ENCODE peak calls at places on chromosome 2, in five cellular contexts. P is progenitor cell of endocrine pancreas, S is AG20443, B is upper lobe of right lung, A is GM12878. M is an unnamed sample.

GRCh38 chr2:62724106-62724505 is 18.6 kb downstream of the EHBP1 start:
- DNase-seq in P (no peak), S (no peak), B (no peak), A (no peak), M (no peak)

GRCh38 chr2:80496770-80497169 is 192.2 kb upstream of the LRRTM1 start:
- DNase-seq in P (no peak), S (peak; percentile 20), B (no peak), A (no peak), M (no peak)

GRCh38 chr2:171308280-171309054 is 125.3 kb downstream of the METTL8 start:
- DNase-seq in P (no peak), S (no peak), B (no peak), A (no peak), M (no peak)

GRCh38 chr2:12455626-12456025 is 261.1 kb upstream of the TRIB2 start:
- DNase-seq in P (no peak), S (peak; percentile 29), B (no peak), A (no peak), M (no peak)

GRCh38 chr2:149221898-149222297 is 108.5 kb upstream of the LYPD6 start:
- DNase-seq in P (no peak), S (no peak), B (no peak), A (no peak), M (no peak)

GRCh38 chr2:226611944-226612318 is 187.7 kb downstream of the IRS1 start:
- DNase-seq in P (no peak), S (peak; percentile 17), B (no peak), A (no peak), M (no peak)

GRCh38 chr2:239263937-239264837 is 136.6 kb downstream of the HDAC4 start:
- DNase-seq in P (no peak), S (no peak), B (peak; percentile 61), A (no peak), M (no peak)

GRCh38 chr2:73266061-73266891 is 18.0 kb downstream of the FBXO41 start:
- DNase-seq in P (no peak), S (no peak), B (peak; percentile 46), A (no peak), M (no peak)

GRCh38 chr2:30622452-30622851 is 175.4 kb downstream of the LCLAT1 start:
- DNase-seq in P (no peak), S (no peak), B (no peak), A (no peak), M (no peak)

GRCh38 chr2:134932864-134933526 is 14.4 kb downstream of the CCNT2 start:
- DNase-seq in P (no peak), S (no peak), B (no peak), A (no peak), M (no peak)

GRCh38 chr2:224221455-224221913 is 180.4 kb downstream of the FAM124B start:
- DNase-seq in P (no peak), S (peak; percentile 85), B (no peak), A (no peak), M (no peak)

GRCh38 chr2:194291104-194291503 is 1365.9 kb upstream of the SLC39A10 start:
- DNase-seq in P (no peak), S (no peak), B (no peak), A (no peak), M (no peak)

GRCh38 chr2:189854956-189855355 is 70.7 kb downstream of the PMS1 start:
- DNase-seq in P (no peak), S (no peak), B (no peak), A (no peak), M (no peak)

GRCh38 chr2:231910771-231911170 is 15.4 kb downstream of the NPPC start:
- DNase-seq in P (no peak), S (no peak), B (no peak), A (no peak), M (no peak)

GRCh38 chr2:101859604-101860003 is 132.2 kb upstream of the IL1R2 start:
- DNase-seq in P (no peak), S (no peak), B (no peak), A (no peak), M (no peak)

GRCh38 chr2:170571612-170572011 is 143.5 kb upstream of the SP5 start:
- DNase-seq in P (no peak), S (no peak), B (no peak), A (no peak), M (no peak)

GRCh38 chr2:237932731-237933131 is 34.1 kb upstream of the UBE2F start:
- DNase-seq in P (no peak), S (peak; percentile 39), B (no peak), A (no peak), M (no peak)

GRCh38 chr2:130190237-130190636 is 8.0 kb downstream of the TUBA3E start:
- DNase-seq in P (no peak), S (no peak), B (peak; percentile 45), A (no peak), M (no peak)

GRCh38 chr2:223835701-223836532 is 1.5 kb downstream of the AP1S3 start:
- DNase-seq in P (no peak), S (no peak), B (no peak), A (peak; percentile 66), M (peak; percentile 80)

GRCh38 chr2:222707689-222708273 is 36.3 kb downstream of the MOGAT1 start:
- DNase-seq in P (no peak), S (peak; percentile 9), B (no peak), A (no peak), M (no peak)

GRCh38 chr2:144826105-144826504 is 306.2 kb upstream of the ZEB2 start:
- DNase-seq in P (no peak), S (no peak), B (no peak), A (no peak), M (no peak)

GRCh38 chr2:150042844-150043503 is 444.5 kb downstream of the RND3 start:
- DNase-seq in P (no peak), S (no peak), B (no peak), A (no peak), M (no peak)

GRCh38 chr2:147348886-147349285 is 495.9 kb upstream of the ACVR2A start:
- DNase-seq in P (no peak), S (no peak), B (no peak), A (no peak), M (no peak)

GRCh38 chr2:74522516-74522915 is 3.5 kb downstream of the DQX1 start:
- DNase-seq in P (no peak), S (no peak), B (no peak), A (no peak), M (no peak)

GRCh38 chr2:165776013-165776412 is 18.0 kb downstream of the GALNT3 start:
- DNase-seq in P (no peak), S (no peak), B (no peak), A (no peak), M (no peak)

GRCh38 chr2:218000137-218000536 is 2.7 kb downstream of the TNS1 start:
- DNase-seq in P (no peak), S (peak; percentile 84), B (no peak), A (no peak), M (no peak)

GRCh38 chr2:240319855-240320560 is 115.5 kb upstream of the GPC1 start:
- DNase-seq in P (no peak), S (peak; percentile 53), B (no peak), A (no peak), M (no peak)

GRCh38 chr2:207156451-207157161 is 9.1 kb downstream of the KLF7 start:
- DNase-seq in P (no peak), S (no peak), B (no peak), A (no peak), M (no peak)

GRCh38 chr2:215052404-215052803 is 86.0 kb downstream of the ABCA12 start:
- DNase-seq in P (no peak), S (no peak), B (no peak), A (no peak), M (no peak)

GRCh38 chr2:97766567-97766966 is 53.2 kb downstream of the ZAP70 start:
- DNase-seq in P (no peak), S (no peak), B (no peak), A (no peak), M (no peak)

GRCh38 chr2:190546734-190547133 is 12.2 kb upstream of the NEMP2 start:
- DNase-seq in P (no peak), S (no peak), B (no peak), A (no peak), M (no peak)

GRCh38 chr2:46082531-46083485 is 214.4 kb upstream of the EPAS1 start:
- DNase-seq in P (no peak), S (peak; percentile 87), B (no peak), A (no peak), M (no peak)

GRCh38 chr2:85462337-85462736 is 43.8 kb downstream of the SH2D6 start:
- DNase-seq in P (no peak), S (no peak), B (no peak), A (no peak), M (no peak)

GRCh38 chr2:98608962-98609604 is 694 bp downstream of the UNC50 start:
- DNase-seq in P (no peak), S (peak; percentile 72), B (peak; percentile 74), A (no peak), M (no peak)

GRCh38 chr2:229137623-229138022 is 133.5 kb downstream of the PID1 start:
- DNase-seq in P (no peak), S (no peak), B (no peak), A (no peak), M (no peak)

GRCh38 chr2:178479758-178480226 is 465 bp upstream of the PLEKHA3 start:
- DNase-seq in P (no peak), S (no peak), B (no peak), A (no peak), M (no peak)

GRCh38 chr2:189020179-189020578 is 46.0 kb downstream of the COL3A1 start:
- DNase-seq in P (no peak), S (no peak), B (no peak), A (no peak), M (no peak)

GRCh38 chr2:23418056-23418455 is 33.1 kb downstream of the KLHL29 start:
- DNase-seq in P (no peak), S (no peak), B (no peak), A (no peak), M (no peak)